ENCODE peak calls at places on chromosomes 4 and X, in five cellular contexts. W, J, M, A and Z are unnamed samples.

GRCh38 chr4:4869731-4870483 is 10.4 kb downstream of the MSX1 start:
- DNase-seq in M (peak), W (no peak), J (no peak), A (no peak), Z (no peak)

GRCh38 chr4:84028340-84028739 is 470.8 kb downstream of the NKX6-1 start:
- DNase-seq in J (no peak), M (peak), A (no peak), W (no peak), Z (no peak)

GRCh38 chr4:22487333-22487732 is 28.5 kb downstream of the ADGRA3 start:
- DNase-seq in A (no peak), W (no peak), M (no peak), J (no peak), Z (no peak)

GRCh38 chr4:156685308-156685707 is 286.3 kb downstream of the PDGFC start:
- DNase-seq in M (no peak), W (no peak), A (no peak), J (no peak), Z (no peak)

GRCh38 chr4:56743550-56743949 is 62.5 kb upstream of the HOPX start:
- DNase-seq in A (no peak), W (no peak), J (no peak), M (no peak), Z (no peak)

GRCh38 chrX:115591856-115592842 is 31.2 kb downstream of the PLS3 start:
- DNase-seq in A (no peak), J (no peak), M (no peak), W (no peak), Z (no peak)

GRCh38 chr4:1152284-1152683 is 20.1 kb downstream of the SPON2 start:
- DNase-seq in M (no peak), J (no peak), A (no peak), W (no peak), Z (no peak)

GRCh38 chr4:173334891-173335754 is 965 bp upstream of the HMGB2 start:
- DNase-seq in M (peak), A (peak), J (peak), W (no peak), Z (peak)

GRCh38 chr4:8291036-8291682 is 21.6 kb downstream of the HTRA3 start:
- DNase-seq in M (no peak), W (no peak), J (peak), A (no peak), Z (no peak)

GRCh38 chr4:149959391-149959790 is 118.9 kb upstream of the DCLK2 start:
- DNase-seq in M (no peak), W (no peak), J (no peak), A (no peak), Z (no peak)